ENCODE peak calls at places on chromosomes 16 and 17, in eight cellular contexts. One of them, this sample, is unnamed.

GRCh38 chr17:17079761-17080160 is 37.5 kb downstream of the MPRIP start:
- DNase-seq in GM23338: no peak
- DNase-seq in K562: no peak
- DNase-seq in HCT116: no peak
- DNase-seq in HepG2: no peak
- DNase-seq in H1: no peak
- DNase-seq in GM12878: no peak
- DNase-seq in endothelial cell of umbilical vein: no peak
- DNase-seq in this sample: no peak

GRCh38 chr17:19705771-19706770 is 10.3 kb downstream of the SLC47A2 start:
- DNase-seq in H1: no peak
- DNase-seq in K562: peak; percentile 1
- DNase-seq in endothelial cell of umbilical vein: no peak
- DNase-seq in HCT116: no peak
- DNase-seq in GM23338: no peak
- DNase-seq in HepG2: peak; percentile 45
- DNase-seq in GM12878: no peak
- DNase-seq in this sample: no peak

GRCh38 chr16:84832488-84833141 is 12.8 kb downstream of the CRISPLD2 start:
- DNase-seq in GM23338: no peak
- DNase-seq in endothelial cell of umbilical vein: no peak
- DNase-seq in K562: no peak
- DNase-seq in GM12878: no peak
- DNase-seq in HepG2: no peak
- DNase-seq in HCT116: no peak
- DNase-seq in H1: no peak
- DNase-seq in this sample: no peak

GRCh38 chr17:69141802-69142472 is at the start of gene ABCA6:
- DNase-seq in GM23338: no peak
- DNase-seq in H1: no peak
- DNase-seq in K562: no peak
- DNase-seq in HepG2: no peak
- DNase-seq in HCT116: no peak
- DNase-seq in endothelial cell of umbilical vein: peak; percentile 91
- DNase-seq in GM12878: no peak
- DNase-seq in this sample: no peak

GRCh38 chr17:17809527-17810373 is 27.0 kb downstream of the SREBF1 start:
- DNase-seq in endothelial cell of umbilical vein: no peak
- DNase-seq in H1: peak; percentile 50
- DNase-seq in HCT116: no peak
- DNase-seq in HepG2: no peak
- DNase-seq in K562: no peak
- DNase-seq in GM12878: no peak
- DNase-seq in GM23338: peak; percentile 91
- DNase-seq in this sample: no peak

GRCh38 chr17:33732116-33732515 is 439.0 kb upstream of the ASIC2 start:
- DNase-seq in GM12878: no peak
- DNase-seq in HCT116: no peak
- DNase-seq in GM23338: peak; percentile 75
- DNase-seq in HepG2: peak; percentile 3
- DNase-seq in H1: no peak
- DNase-seq in K562: peak; percentile 23
- DNase-seq in endothelial cell of umbilical vein: peak; percentile 1
- DNase-seq in this sample: no peak

GRCh38 chr16:4116328-4117249 is at the start of gene ADCY9:
- DNase-seq in HCT116: peak; percentile 16
- DNase-seq in GM23338: peak; percentile 91
- DNase-seq in H1: no peak
- DNase-seq in GM12878: no peak
- DNase-seq in HepG2: peak; percentile 50
- DNase-seq in endothelial cell of umbilical vein: peak; percentile 47
- DNase-seq in K562: peak; percentile 98
- DNase-seq in this sample: no peak

GRCh38 chr16:86215979-86216585 is 294.2 kb upstream of the FOXF1 start:
- DNase-seq in HepG2: no peak
- DNase-seq in endothelial cell of umbilical vein: no peak
- DNase-seq in GM23338: no peak
- DNase-seq in HCT116: no peak
- DNase-seq in H1: no peak
- DNase-seq in K562: no peak
- DNase-seq in GM12878: no peak
- DNase-seq in this sample: no peak

GRCh38 chr17:7260151-7260550 is 2.1 kb downstream of the CLDN7 start:
- DNase-seq in H1: no peak
- DNase-seq in HepG2: no peak
- DNase-seq in GM12878: no peak
- DNase-seq in HCT116: no peak
- DNase-seq in GM23338: no peak
- DNase-seq in K562: no peak
- DNase-seq in endothelial cell of umbilical vein: no peak
- DNase-seq in this sample: no peak

GRCh38 chr17:7260601-7261376 is 1.5 kb downstream of the CLDN7 start:
- DNase-seq in GM12878: no peak
- DNase-seq in HepG2: no peak
- DNase-seq in HCT116: no peak
- DNase-seq in endothelial cell of umbilical vein: no peak
- DNase-seq in H1: no peak
- DNase-seq in GM23338: peak; percentile 94
- DNase-seq in K562: no peak
- DNase-seq in this sample: no peak

GRCh38 chr17:7263071-7263800 is 958 bp upstream of the CLDN7 start:
- DNase-seq in GM23338: peak; percentile 97
- DNase-seq in GM12878: no peak
- DNase-seq in H1: no peak
- DNase-seq in HepG2: no peak
- DNase-seq in HCT116: peak; percentile 79
- DNase-seq in K562: peak; percentile 79
- DNase-seq in endothelial cell of umbilical vein: no peak
- DNase-seq in this sample: no peak

GRCh38 chr17:7262192-7263070 is at the start of gene CLDN7:
- DNase-seq in GM23338: peak; percentile 98
- DNase-seq in HepG2: no peak
- DNase-seq in GM12878: no peak
- DNase-seq in K562: no peak
- DNase-seq in endothelial cell of umbilical vein: no peak
- DNase-seq in HCT116: peak; percentile 93
- DNase-seq in H1: peak; percentile 90
- DNase-seq in this sample: no peak

DNA sequence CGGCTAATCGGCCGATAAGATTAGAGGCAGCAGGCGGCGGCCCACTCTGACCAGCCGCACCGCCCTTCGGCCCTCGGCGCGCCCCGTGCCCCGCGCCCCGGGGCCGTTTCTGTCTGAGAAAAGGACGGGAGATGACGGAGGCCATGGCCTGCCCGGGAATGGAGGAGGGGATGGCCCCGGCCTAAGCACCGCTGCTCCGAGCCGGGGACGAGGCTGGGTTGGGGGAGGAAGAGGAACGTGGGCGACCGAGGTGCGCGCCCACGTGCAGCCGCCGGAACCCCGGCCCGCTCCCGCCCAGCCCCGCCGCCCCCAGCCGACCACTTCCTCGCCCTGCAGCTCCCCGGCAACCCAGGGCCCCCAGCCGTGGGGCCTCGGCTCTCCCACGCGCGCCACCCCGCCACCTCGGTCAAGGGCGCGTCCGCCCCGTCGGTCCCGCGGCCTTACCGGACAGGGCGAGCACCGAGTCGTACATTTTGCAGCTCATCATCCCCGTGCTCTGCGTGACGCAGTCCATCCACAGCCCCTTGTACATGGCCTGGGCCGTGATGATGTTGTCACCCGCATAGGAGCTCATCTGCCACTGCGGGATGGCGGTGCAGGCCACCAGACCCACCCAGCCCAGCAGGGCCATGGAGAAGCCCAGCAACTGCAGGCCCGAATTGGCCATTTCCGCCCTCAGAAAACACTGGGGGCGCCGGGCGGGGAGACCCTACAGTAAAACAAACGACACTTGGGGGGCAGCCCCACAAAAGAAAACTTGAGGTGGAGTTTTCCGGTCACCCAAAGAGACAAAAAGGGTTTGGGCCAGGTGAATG is 694 bp downstream of the CLDN7 start:
- DNase-seq in endothelial cell of umbilical vein: no peak
- DNase-seq in H1: no peak
- DNase-seq in GM23338: peak; percentile 20
- DNase-seq in K562: no peak
- DNase-seq in HepG2: no peak
- DNase-seq in HCT116: no peak
- DNase-seq in GM12878: no peak
- DNase-seq in this sample: no peak
- TF ChIP-seq EZH2 in endothelial cell of umbilical vein: no peak
- TF ChIP-seq EZH2 in H1: no peak
- TF ChIP-seq EZH2 in GM23338: no peak
- TF ChIP-seq EZH2 in K562: no peak
- TF ChIP-seq EZH2 in HepG2: no peak
- TF ChIP-seq EZH2 in HCT116: no peak
- TF ChIP-seq EZH2 in GM12878: no peak
- TF ChIP-seq EZH2 in this sample: no peak

DNA sequence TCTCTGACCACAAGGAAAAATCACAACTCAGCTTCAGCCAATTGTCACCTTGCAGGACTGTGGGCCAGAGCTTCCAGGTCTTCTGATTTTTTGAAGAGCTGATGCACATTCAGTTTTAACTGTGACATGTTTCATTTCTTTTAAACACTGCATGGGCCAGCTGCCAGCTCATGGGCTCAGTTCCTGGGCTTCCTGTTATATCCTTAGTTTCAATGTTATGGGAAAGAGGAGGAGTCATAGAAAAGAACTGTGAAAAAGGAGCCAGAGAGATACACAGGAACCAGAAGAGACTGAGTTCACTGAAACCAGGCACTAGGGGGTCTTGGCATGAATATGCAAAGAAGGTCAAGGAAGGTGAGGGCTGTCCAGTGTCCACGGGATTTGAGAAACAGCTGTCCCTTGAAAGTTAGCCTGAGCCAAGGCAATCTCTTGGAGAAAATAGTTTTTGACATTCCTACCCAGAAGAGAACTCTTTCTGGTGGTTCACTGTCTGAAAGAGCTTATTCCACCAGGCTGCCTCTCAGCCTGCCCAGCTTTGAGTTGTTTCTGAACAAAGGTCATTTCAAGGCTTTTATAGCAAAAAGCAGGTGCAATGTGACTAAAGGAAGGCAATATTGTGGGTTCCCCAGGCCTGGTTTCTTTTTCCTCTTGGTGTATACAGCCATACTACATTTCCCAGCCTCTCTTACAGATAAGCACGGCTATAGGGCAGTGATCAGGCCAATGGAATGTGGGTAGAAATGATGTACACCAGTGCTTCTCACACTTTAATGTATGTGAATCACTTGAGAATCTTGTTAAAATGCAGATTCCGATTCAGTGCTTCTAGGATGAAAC is 10.5 kb downstream of the PDILT start:
- DNase-seq in H1: no peak
- DNase-seq in HCT116: no peak
- DNase-seq in GM12878: no peak
- DNase-seq in GM23338: no peak
- DNase-seq in endothelial cell of umbilical vein: peak; percentile 24
- DNase-seq in HepG2: no peak
- DNase-seq in K562: no peak
- DNase-seq in this sample: no peak
- TF ChIP-seq POLR2AphosphoS5 in H1: no peak
- TF ChIP-seq POLR2AphosphoS5 in HCT116: no peak
- TF ChIP-seq POLR2AphosphoS5 in GM12878: no peak
- TF ChIP-seq POLR2AphosphoS5 in GM23338: no peak
- TF ChIP-seq POLR2AphosphoS5 in endothelial cell of umbilical vein: no peak
- TF ChIP-seq POLR2AphosphoS5 in HepG2: no peak
- TF ChIP-seq POLR2AphosphoS5 in K562: no peak
- TF ChIP-seq POLR2AphosphoS5 in this sample: no peak

GRCh38 chr16:50202926-50203624 is 50.0 kb downstream of the TENT4B start:
- DNase-seq in HepG2: peak; percentile 92
- DNase-seq in H1: no peak
- DNase-seq in GM23338: no peak
- DNase-seq in HCT116: peak; percentile 62
- DNase-seq in K562: no peak
- DNase-seq in endothelial cell of umbilical vein: peak; percentile 88
- DNase-seq in GM12878: no peak
- DNase-seq in this sample: peak; percentile 56

GRCh38 chr16:50203681-50204080 is 50.6 kb downstream of the TENT4B start:
- DNase-seq in HCT116: no peak
- DNase-seq in GM23338: no peak
- DNase-seq in H1: no peak
- DNase-seq in endothelial cell of umbilical vein: no peak
- DNase-seq in K562: no peak
- DNase-seq in HepG2: no peak
- DNase-seq in GM12878: no peak
- DNase-seq in this sample: no peak

GRCh38 chr16:50204426-50205108 is 51.5 kb downstream of the TENT4B start:
- DNase-seq in HCT116: no peak
- DNase-seq in GM23338: no peak
- DNase-seq in GM12878: no peak
- DNase-seq in H1: no peak
- DNase-seq in HepG2: no peak
- DNase-seq in K562: no peak
- DNase-seq in endothelial cell of umbilical vein: no peak
- DNase-seq in this sample: no peak

GRCh38 chr16:50198802-50199410 is 45.8 kb downstream of the TENT4B start:
- DNase-seq in K562: no peak
- DNase-seq in GM12878: no peak
- DNase-seq in endothelial cell of umbilical vein: no peak
- DNase-seq in GM23338: no peak
- DNase-seq in H1: no peak
- DNase-seq in HCT116: no peak
- DNase-seq in HepG2: peak; percentile 60
- DNase-seq in this sample: no peak

DNA sequence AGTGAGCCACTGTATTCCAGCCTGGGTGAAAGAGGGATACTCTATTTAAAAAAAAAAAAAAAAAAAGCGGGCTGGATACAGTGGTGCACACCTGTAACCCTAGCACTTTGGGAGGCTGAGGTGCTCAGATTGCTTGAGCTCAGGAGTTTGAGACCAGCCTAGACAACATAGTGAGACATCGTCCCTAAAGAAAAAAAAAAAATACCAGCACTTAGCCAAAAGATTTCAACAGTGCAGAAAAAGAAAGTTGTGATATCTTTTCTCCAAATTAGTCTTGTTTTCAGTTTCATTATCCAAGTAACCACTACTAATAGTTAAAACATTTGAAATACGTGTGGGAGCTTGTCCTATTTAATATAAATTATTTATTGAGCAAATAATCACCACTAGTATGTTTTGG is 48.7 kb downstream of the TENT4B start:
- DNase-seq in HepG2: no peak
- DNase-seq in HCT116: no peak
- DNase-seq in GM23338: no peak
- DNase-seq in K562: no peak
- DNase-seq in GM12878: no peak
- DNase-seq in H1: no peak
- DNase-seq in endothelial cell of umbilical vein: no peak
- DNase-seq in this sample: no peak
- H3K27ac ChIP-seq in HepG2: peak overlapping the region; percentile 89
- H3K27ac ChIP-seq in HCT116: no peak overlapping the region
- H3K27ac ChIP-seq in GM23338: no peak overlapping the region
- H3K27ac ChIP-seq in K562: no peak overlapping the region
- H3K27ac ChIP-seq in GM12878: no peak overlapping the region
- H3K27ac ChIP-seq in H1: no peak overlapping the region
- H3K27ac ChIP-seq in endothelial cell of umbilical vein: peak overlapping the region; percentile 93
- H3K27ac ChIP-seq in this sample: peak overlapping the region; percentile 100

DNA sequence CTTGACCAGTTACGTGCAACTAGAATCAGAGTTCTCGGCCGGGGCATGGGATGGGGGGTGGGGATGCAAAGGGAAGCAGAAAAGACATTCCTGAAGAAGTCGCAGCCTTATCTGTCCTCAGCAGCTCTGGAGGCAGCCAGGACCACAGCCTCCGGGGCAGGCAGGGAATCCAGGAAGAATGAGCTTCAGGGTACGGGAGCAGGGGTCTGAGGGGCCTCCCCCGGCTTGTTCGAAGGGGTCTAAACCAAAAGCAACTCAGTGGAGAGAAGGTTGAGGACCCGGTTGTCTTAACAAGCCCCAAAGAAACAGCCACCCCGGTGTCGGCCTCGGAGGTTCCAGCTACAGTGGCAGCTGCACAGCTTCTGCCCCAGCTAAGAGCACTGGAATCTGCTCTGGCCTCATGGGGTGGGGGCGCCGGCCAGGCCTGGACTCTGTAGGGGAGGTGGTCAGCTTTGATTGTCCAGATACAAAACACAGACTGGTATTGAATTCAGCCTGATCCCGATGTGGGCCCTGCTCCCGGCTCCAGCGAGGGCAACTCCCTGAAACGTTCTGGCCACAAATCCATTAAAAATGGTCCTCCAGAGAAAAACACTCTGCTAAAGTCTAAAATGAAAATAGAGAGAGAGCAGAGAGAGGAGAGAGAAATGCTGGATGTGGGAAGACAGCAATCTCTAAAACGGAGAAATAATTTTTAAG is 7.7 kb downstream of the HOXB4 start:
- DNase-seq in H1: no peak
- DNase-seq in GM12878: no peak
- DNase-seq in GM23338: no peak
- DNase-seq in HCT116: no peak
- DNase-seq in K562: peak; percentile 62
- DNase-seq in endothelial cell of umbilical vein: peak; percentile 68
- DNase-seq in HepG2: no peak
- DNase-seq in this sample: no peak
- TF ChIP-seq EZH2 in H1: peak; percentile 93
- TF ChIP-seq EZH2 in GM12878: no peak
- TF ChIP-seq EZH2 in GM23338: peak; percentile 60
- TF ChIP-seq EZH2 in HCT116: no peak
- TF ChIP-seq EZH2 in K562: no peak
- TF ChIP-seq EZH2 in endothelial cell of umbilical vein: no peak
- TF ChIP-seq EZH2 in HepG2: peak; percentile 88
- TF ChIP-seq EZH2 in this sample: no peak

This sample was measured in SK-N-MC.